ENCODE peak calls at places on chromosomes 3 and 15, in six cellular contexts. A is sigmoid colon, Z is suprapubic skin, I is heart left ventricle, S is esophagus muscularis mucosa, W is K562. C is an unnamed sample.

GRCh38 chr15:77840962-77841361 is 208.2 kb upstream of the LINGO1 start:
- DNase-seq in S (no peak), Z (no peak), A (no peak), W (no peak), I (no peak), C (no peak)

GRCh38 chr3:28575100-28575747 is 226.6 kb upstream of the AZI2 start:
- DNase-seq in Z (peak), I (peak), W (no peak), A (no peak), S (no peak), C (no peak)

GRCh38 chr3:71101581-71101980 is 481.9 kb downstream of the FOXP1 start:
- DNase-seq in Z (no peak), I (no peak), S (no peak), W (no peak), A (no peak), C (no peak)

GRCh38 chr3:62445267-62445666 is 71.9 kb upstream of the FEZF2 start:
- DNase-seq in A (no peak), W (no peak), S (no peak), Z (no peak), I (no peak), C (no peak)

GRCh38 chr3:88141458-88142083 is 8.2 kb upstream of the C3orf38 start:
- DNase-seq in Z (no peak), A (no peak), I (no peak), W (no peak), S (no peak), C (no peak)

GRCh38 chr3:181727122-181728036 is 15.7 kb downstream of the SOX2 start:
- DNase-seq in S (no peak), W (no peak), Z (no peak), I (no peak), A (no peak), C (no peak)

GRCh38 chr15:88232771-88233170 is 23.8 kb downstream of the NTRK3 start:
- DNase-seq in W (no peak), I (no peak), S (no peak), A (no peak), Z (no peak), C (no peak)

GRCh38 chr3:114586119-114586518 is 292.3 kb downstream of the TIGIT start:
- DNase-seq in W (no peak), A (no peak), Z (no peak), S (no peak), I (no peak), C (no peak)

GRCh38 chr3:48215019-48215418 is 8.3 kb upstream of the CAMP start:
- DNase-seq in I (peak), W (no peak), Z (no peak), A (peak), S (no peak), C (peak)

GRCh38 chr3:32814371-32814770 is 3.4 kb upstream of the TRIM71 start:
- DNase-seq in Z (peak), I (no peak), W (no peak), A (no peak), S (no peak), C (peak)
- H3K4me3 ChIP-seq in Z (no peak), I (no peak), W (no peak), A (no peak), S (no peak), C (no peak)

DNA sequence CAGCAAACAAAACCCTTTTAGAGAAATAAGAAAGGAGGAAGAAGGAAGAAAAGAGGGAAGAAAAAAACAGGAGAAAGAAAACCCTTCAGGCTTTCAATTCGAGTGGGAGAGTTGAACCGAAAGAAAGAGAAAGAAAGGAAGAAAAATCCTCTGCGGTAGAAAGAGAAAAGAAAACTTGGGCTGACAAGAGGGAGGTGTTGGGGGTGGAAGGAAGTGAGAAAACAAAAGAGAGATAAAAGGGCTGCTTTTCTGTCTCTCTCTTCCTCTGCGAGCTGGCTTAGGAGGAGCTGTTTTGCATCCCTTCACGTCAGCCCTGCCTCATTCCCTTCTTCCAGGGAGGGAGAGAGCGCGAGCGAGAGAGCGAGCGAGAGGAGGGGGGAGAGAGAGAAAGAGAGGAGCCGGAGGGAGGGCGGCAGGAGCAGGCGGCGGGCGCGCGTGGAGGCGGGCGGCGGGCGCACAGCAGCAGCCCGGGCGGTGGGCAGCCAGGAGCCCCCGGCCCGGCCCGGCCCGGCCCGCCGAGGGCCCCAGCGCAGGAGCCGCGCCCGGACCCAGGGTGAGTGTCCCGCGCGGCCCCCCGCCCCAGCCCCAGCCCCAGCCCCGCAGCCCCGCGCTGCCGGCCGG is at the start of gene ZNF710:
- DNase-seq in S (no peak), A (peak), Z (no peak), I (peak), W (peak), C (no peak)
- TF ChIP-seq POLR2A in S (no peak), A (peak), Z (no peak), I (no peak), W (peak), C (no peak)

DNA sequence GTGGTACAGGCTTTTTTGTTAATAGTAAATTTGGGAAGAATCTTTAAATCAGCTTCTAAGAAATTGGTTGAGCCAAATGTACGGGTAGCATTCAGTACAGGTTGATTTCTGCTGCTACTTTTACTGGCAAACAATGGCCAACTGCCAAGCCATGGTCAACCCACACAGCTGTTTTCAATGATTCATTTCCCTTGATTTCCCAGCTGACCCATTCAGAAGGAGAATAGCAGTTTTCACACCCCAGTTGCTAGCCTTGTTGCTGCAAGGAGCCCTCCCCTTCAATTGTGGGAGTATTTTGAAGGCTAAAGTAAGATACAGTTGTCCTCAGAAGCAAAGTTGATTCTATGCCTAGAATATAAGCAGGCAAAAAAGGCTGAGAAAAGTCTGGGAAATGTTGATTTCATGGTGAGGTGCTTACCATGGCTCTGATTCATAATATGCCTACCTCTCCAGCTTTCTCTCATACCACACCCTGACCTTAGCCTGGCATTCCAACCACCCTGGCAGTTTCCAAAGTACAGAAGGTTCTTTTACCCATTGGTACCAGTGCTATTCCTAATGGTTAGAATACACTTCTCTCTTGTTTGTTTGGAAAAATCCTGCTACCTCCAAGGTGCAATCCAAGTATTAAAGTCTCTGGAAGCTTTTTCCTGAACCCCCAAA is 320.3 kb upstream of the TGFBR2 start:
- DNase-seq in I (peak), S (no peak), Z (no peak), W (no peak), A (peak), C (peak)
- H3K4me3 ChIP-seq in I (no peak), S (no peak), Z (no peak), W (no peak), A (no peak), C (no peak)

GRCh38 chr3:4825572-4826236 is 153.5 kb upstream of the BHLHE40 start:
- DNase-seq in Z (no peak), S (no peak), I (peak), W (peak), A (no peak), C (peak)

GRCh38 chr3:4828279-4829030 is 150.8 kb upstream of the BHLHE40 start:
- DNase-seq in S (no peak), I (peak), Z (no peak), W (peak), A (no peak), C (peak)

GRCh38 chr3:4824948-4825325 is 154.3 kb upstream of the BHLHE40 start:
- DNase-seq in W (peak), S (no peak), A (no peak), Z (no peak), I (no peak), C (no peak)

GRCh38 chr3:4827767-4828166 is 151.5 kb upstream of the BHLHE40 start:
- DNase-seq in Z (no peak), A (no peak), S (no peak), I (no peak), W (no peak), C (no peak)

GRCh38 chr3:4826237-4827100 is 152.8 kb upstream of the BHLHE40 start:
- DNase-seq in W (no peak), A (peak), I (peak), S (no peak), Z (no peak), C (peak)
- TF ChIP-seq POLR2A in W (no peak), A (no peak), I (peak), S (peak), Z (peak), C (no peak)

GRCh38 chr15:79003301-79003700 is 58.5 kb upstream of the CTSH start:
- DNase-seq in A (no peak), S (no peak), W (no peak), Z (no peak), I (no peak), C (no peak)
- H3K4me3 ChIP-seq in A (no peak), S (no peak), W (no peak), Z (no peak), I (no peak), C (no peak)

DNA sequence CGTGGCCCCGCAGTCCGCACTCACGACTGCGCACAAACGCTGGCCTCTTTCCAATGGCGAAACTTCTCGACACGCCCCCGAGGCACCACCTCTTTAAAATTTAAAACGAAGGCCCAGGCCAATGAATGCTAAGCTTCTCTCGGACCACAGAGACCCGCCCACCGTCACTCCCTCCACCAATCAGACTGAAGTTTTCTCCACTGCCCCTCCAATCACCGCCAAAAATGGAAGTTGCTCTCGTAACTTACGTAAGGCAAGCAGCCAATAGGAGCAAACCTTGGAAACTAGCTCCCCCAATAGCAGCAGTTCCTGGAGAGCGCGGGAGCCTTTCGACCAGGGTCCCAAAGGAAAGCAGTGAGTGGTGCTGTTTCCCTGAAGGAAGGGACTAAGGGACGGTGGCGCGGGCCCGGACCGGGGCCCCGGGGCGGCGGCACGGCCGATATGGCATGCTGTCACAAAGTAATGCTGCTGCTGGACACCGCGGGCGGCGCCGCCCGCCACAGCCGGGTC is at the start of gene TICRR:
- DNase-seq in S (peak), Z (peak), I (peak), W (peak), A (peak), C (peak)
- TF ChIP-seq POLR2A in S (no peak), Z (no peak), I (no peak), W (peak), A (no peak), C (no peak)